ENCODE peak calls at places on chromosomes 11 and 22, in five cellular contexts. T is stimulated activated CD4-positive, alpha-beta T cell treated with anti-CD3 and anti-CD28 coated beads, TNF-alpha, amount 100 ng/mL, for 1 hour; V is islet precursor cell; M is MV-4-11; Z is WTC11. B is an unnamed sample.

GRCh38 chr11:2699185-2699530 is 636 bp downstream of the KCNQ1OT1 start:
- DNase-seq in T (no peak), V (peak; percentile 64), M (no peak), Z (peak; percentile 20), B (no peak)

GRCh38 chr11:15367695-15368094 is 253.0 kb downstream of the INSC start:
- DNase-seq in T (no peak), V (no peak), M (peak; percentile 21), Z (peak; percentile 12), B (no peak)

GRCh38 chr22:47157093-47157420 is 394.6 kb downstream of the TBC1D22A start:
- DNase-seq in T (no peak), V (no peak), M (no peak), Z (no peak), B (no peak)

GRCh38 chr11:103662880-103663279 is 373.6 kb upstream of the DDI1 start:
- DNase-seq in T (no peak), V (no peak), M (peak; percentile 92), Z (no peak), B (no peak)

GRCh38 chr11:66052664-66052982 is 459 bp downstream of the SF3B2 start:
- DNase-seq in T (no peak), V (no peak), M (no peak), Z (no peak), B (no peak)

GRCh38 chr11:130177782-130178181 is 18.2 kb downstream of the ST14 start:
- DNase-seq in T (no peak), V (no peak), M (no peak), Z (no peak), B (no peak)

GRCh38 chr11:55707029-55707428 is 45.0 kb downstream of the OR4C6 start:
- DNase-seq in T (no peak), V (no peak), M (peak; percentile 25), Z (no peak), B (peak; percentile 18)

GRCh38 chr11:111550258-111550657 is 9.7 kb downstream of the LAYN start:
- DNase-seq in T (no peak), V (no peak), M (peak; percentile 75), Z (no peak), B (no peak)

GRCh38 chr11:63765688-63766241 is 2.8 kb downstream of the ZFTA start:
- DNase-seq in T (no peak), V (no peak), M (no peak), Z (peak; percentile 18), B (no peak)

GRCh38 chr22:19828035-19828401 is 26.7 kb downstream of the GNB1L start:
- DNase-seq in T (no peak), V (no peak), M (no peak), Z (no peak), B (no peak)

GRCh38 chr22:25572708-25573161 is 8.3 kb downstream of the GRK3 start:
- DNase-seq in T (no peak), V (no peak), M (peak; percentile 74), Z (no peak), B (no peak)

GRCh38 chr22:43090130-43090789 is 1.1 kb upstream of the TTLL1 start:
- DNase-seq in T (no peak), V (no peak), M (peak; percentile 95), Z (no peak), B (peak; percentile 86)

GRCh38 chr11:58900479-58901420 is 38.5 kb upstream of the GLYATL1 start:
- DNase-seq in T (no peak), V (peak; percentile 94), M (peak; percentile 67), Z (peak; percentile 96), B (peak; percentile 87)

GRCh38 chr11:117143390-117143789 is 697 bp upstream of the PAFAH1B2 start:
- DNase-seq in T (no peak), V (no peak), M (peak; percentile 33), Z (no peak), B (peak; percentile 23)

GRCh38 chr11:63870351-63871197 is 31.7 kb downstream of the MARK2 start:
- DNase-seq in T (no peak), V (no peak), M (peak; percentile 25), Z (no peak), B (no peak)

B was measured in LNCaP clone FGC.